ENCODE peak calls at places on chromosomes 5 and 9, in five cellular contexts. T, H, R, P and X are unnamed samples.

GRCh38 chr5:123809594-123810172 is 297.7 kb downstream of the CSNK1G3 start:
- DNase-seq in T (no peak), H (no peak), R (no peak), P (no peak), X (no peak)

GRCh38 chr5:33891731-33892418 is at the start of gene ADAMTS12:
- DNase-seq in T (no peak), H (no peak), R (no peak), P (no peak), X (no peak)

GRCh38 chr5:176690911-176691310 is 43.6 kb downstream of the TSPAN17 start:
- DNase-seq in T (no peak), H (no peak), R (no peak), P (no peak), X (no peak)

GRCh38 chr5:30050056-30050815 is 1143.2 kb upstream of the CDH6 start:
- DNase-seq in T (no peak), H (no peak), R (no peak), P (no peak), X (no peak)

GRCh38 chr9:70081120-70081495 is 37.5 kb downstream of the MAMDC2 start:
- DNase-seq in T (no peak), H (no peak), R (no peak), P (no peak), X (no peak)

GRCh38 chr5:177134653-177135225 is 1.2 kb downstream of the NSD1 start:
- DNase-seq in T (no peak), H (no peak), R (no peak), P (no peak), X (no peak)

GRCh38 chr5:86909896-86910295 is 292.2 kb downstream of the COX7C start:
- DNase-seq in T (no peak), H (no peak), R (peak; percentile 32), P (no peak), X (no peak)

GRCh38 chr5:124697912-124698690 is 48.3 kb downstream of the ZNF608 start:
- DNase-seq in T (no peak), H (no peak), R (no peak), P (no peak), X (no peak)

GRCh38 chr5:142915840-142916424 is 145.8 kb downstream of the ARHGAP26 start:
- DNase-seq in T (peak; percentile 39), H (no peak), R (peak; percentile 29), P (no peak), X (no peak)

GRCh38 chr5:20420991-20421595 is 433.1 kb upstream of the CDH18 start:
- DNase-seq in T (no peak), H (no peak), R (no peak), P (no peak), X (no peak)

GRCh38 chr5:109359643-109360042 is 50.1 kb downstream of the PJA2 start:
- DNase-seq in T (no peak), H (no peak), R (no peak), P (no peak), X (no peak)

GRCh38 chr9:20292002-20292401 is 330.3 kb downstream of the MLLT3 start:
- DNase-seq in T (no peak), H (peak; percentile 60), R (peak; percentile 16), P (no peak), X (no peak)

DNA sequence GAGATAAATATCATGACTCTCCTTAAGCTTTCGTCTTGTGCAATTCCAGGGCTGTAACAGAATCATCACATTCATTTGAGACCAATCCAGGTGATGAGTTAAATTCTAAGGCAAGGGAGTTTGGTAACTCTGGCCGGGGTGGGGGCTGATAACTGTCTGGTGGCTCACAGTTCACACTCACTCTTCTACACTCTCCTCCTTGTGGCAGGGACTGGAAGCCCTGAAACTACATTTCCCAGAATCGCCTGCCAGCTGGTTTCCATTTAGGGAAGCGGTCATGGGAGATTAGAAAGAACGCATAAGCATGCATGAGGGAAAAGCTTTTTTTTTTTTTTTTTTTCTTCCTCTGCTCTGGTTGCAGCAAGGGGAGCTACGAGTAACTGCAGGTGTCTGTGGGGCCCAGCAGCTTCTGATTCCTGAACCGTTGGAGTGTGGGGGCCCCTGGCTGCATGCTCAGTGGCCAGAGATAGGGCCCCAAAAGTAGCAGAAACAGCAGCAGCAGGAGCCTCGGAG is 154.8 kb upstream of the TBC1D2 start:
- DNase-seq in T (no peak), H (no peak), R (peak; percentile 60), P (no peak), X (no peak)
- TF ChIP-seq CTCF in T (no peak), H (peak; percentile 24), R (no peak), P (no peak), X (no peak)

GRCh38 chr5:112205840-112206239 is 213.2 kb downstream of the EPB41L4A start:
- DNase-seq in T (no peak), H (no peak), R (no peak), P (no peak), X (no peak)
- H3K4me3 ChIP-seq in T (no peak overlapping the region), H (no peak overlapping the region), R (no peak overlapping the region), P (no peak overlapping the region), X (no peak overlapping the region)

GRCh38 chr5:15528476-15528875 is 28.5 kb downstream of the FBXL7 start:
- DNase-seq in T (no peak), H (no peak), R (peak; percentile 21), P (no peak), X (no peak)

GRCh38 chr5:15524712-15525111 is 24.7 kb downstream of the FBXL7 start:
- DNase-seq in T (no peak), H (no peak), R (no peak), P (no peak), X (no peak)

GRCh38 chr5:15526413-15526812 is 26.4 kb downstream of the FBXL7 start:
- DNase-seq in T (no peak), H (no peak), R (no peak), P (no peak), X (no peak)

GRCh38 chr5:15522141-15522540 is 22.2 kb downstream of the FBXL7 start:
- DNase-seq in T (no peak), H (no peak), R (peak; percentile 26), P (no peak), X (no peak)

DNA sequence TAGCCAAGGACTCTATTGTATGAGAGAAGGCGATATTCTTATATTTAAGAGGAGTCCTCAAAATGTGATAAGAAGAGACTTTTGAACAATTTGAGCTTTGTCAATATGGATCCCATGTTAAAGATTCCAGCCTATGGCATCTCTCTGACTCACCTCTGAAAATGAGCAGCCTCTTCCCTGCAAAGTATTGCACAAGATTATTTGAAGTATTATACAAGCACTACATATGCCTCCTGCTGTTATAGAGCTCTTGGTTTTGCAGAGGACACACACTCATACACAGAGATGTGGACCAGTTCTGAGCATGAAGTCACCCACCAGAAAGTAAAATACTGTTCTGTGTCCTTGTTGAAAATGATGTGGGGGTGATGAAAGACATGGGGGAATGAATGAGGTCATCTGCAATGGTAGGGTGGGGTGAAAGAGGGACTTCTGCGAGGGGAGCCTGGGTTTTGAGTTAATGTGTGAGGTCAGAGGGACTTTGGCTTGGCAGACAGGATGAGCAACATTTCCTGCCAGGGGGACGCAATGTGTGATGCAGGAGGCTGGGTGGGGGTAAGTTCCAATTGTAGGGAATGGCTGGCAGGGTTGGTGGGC is 25.8 kb downstream of the FBXL7 start:
- DNase-seq in T (no peak), H (no peak), R (no peak), P (no peak), X (no peak)
- H3K9me3 ChIP-seq in T (no peaks in the 10 kb centered on the region), H (peaks cover 26% of the 10 kb centered on the region), R (no peaks in the 10 kb centered on the region), P (no peaks in the 10 kb centered on the region), X (no peaks in the 10 kb centered on the region)

GRCh38 chr9:129342591-129342990 is 164.5 kb upstream of the IER5L start:
- DNase-seq in T (no peak), H (no peak), R (no peak), P (no peak), X (no peak)

GRCh38 chr9:129344623-129345495 is 166.8 kb upstream of the IER5L start:
- DNase-seq in T (no peak), H (no peak), R (no peak), P (no peak), X (no peak)

GRCh38 chr9:129341991-129342348 is 163.9 kb upstream of the IER5L start:
- DNase-seq in T (no peak), H (no peak), R (no peak), P (no peak), X (no peak)

GRCh38 chr9:129343119-129343696 is 165.1 kb upstream of the IER5L start:
- DNase-seq in T (no peak), H (no peak), R (no peak), P (no peak), X (no peak)

GRCh38 chr9:129343697-129344375 is 165.8 kb upstream of the IER5L start:
- DNase-seq in T (peak; percentile 42), H (peak; percentile 62), R (no peak), P (peak; percentile 46), X (peak; percentile 61)
- TF ChIP-seq CTCF in T (no peak), H (peak; percentile 27), R (no peak), P (no peak), X (no peak)

GRCh38 chr5:115545065-115545882 is 699 bp upstream of the FEM1C start:
- DNase-seq in T (no peak), H (peak; percentile 57), R (no peak), P (no peak), X (no peak)
- H3K4me3 ChIP-seq in T (peak overlapping the region; percentile 61), H (peak overlapping the region; percentile 18), R (peak overlapping the region; percentile 92), P (peak overlapping the region; percentile 92), X (peak overlapping the region; percentile 41)

DNA sequence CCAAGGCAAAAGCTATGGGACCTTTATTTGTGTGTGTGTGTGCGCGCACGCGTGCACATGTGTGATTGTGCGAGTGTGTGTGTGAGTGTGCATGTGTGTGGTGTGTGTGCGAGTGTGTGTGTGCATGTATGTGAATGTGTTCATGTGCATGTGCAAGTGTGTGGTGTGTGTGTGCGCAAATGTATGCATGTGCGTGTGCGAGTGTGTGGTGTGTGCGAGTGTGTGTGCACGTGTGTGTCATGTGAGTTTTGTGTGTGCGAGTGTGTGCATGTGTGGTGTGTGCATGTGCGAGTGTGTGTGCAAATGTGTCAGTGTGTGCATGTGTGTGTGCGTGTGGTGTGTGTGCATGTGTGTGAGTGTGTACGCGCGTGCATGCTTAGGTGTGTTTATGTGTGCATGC is 11.1 kb upstream of the GLT6D1 start:
- DNase-seq in T (no peak), H (no peak), R (no peak), P (no peak), X (no peak)
- H3K9me3 ChIP-seq in T (peaks cover 40% of the 10 kb centered on the region), H (peaks cover 9% of the 10 kb centered on the region), R (peaks cover 38% of the 10 kb centered on the region), P (no peaks in the 10 kb centered on the region), X (no peaks in the 10 kb centered on the region)

DNA sequence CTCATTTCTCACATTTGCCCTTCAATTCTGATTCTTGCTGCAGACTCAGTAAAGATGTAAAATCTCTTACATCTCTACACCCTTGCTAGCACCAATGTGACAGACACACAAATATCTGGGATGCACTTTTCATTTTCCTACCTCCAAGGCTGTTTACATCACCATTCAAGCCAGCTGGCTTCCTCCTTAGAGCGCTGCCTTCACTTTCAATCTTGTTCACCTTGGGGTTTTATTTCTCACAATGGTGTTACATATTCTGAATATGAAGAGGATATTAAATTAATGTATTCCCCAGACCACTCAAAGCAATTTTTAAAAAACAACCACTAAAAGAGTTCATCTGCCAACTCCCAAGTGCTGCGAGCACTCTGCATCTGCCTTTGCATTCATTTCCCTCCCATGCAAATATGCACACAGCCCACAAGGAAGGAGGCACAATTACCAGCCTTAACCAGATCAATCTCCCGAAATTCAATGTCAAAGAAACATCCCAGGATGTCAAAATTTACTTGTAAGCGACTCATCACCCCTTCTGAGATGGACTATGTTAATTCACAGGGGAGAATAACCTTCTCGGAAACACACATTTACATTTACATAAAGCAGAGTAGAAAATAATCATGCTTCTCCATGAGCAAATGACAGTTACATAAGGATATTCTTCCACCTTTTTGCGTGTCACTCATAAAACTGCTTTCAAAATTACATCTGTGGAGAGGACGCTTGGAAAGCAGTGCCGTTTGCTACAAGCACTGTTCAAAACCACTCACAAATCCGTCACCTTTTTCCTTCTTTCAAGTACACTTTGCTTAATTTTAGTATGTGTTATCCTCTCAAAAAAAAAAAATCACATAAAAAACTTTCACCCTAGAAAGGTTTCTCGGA is 164.1 kb downstream of the ENC1 start:
- DNase-seq in T (no peak), H (no peak), R (no peak), P (no peak), X (no peak)
- TF ChIP-seq CTCF in T (no peak), H (no peak), R (no peak), P (no peak), X (no peak)